ENCODE peak calls at places on chromosomes 4 and X, in eight cellular contexts. One of them, this sample, is unnamed.

GRCh38 chrX:66498672-66499296 is 140.1 kb downstream of the EDA2R start:
- DNase-seq in naive thymus-derived CD4-positive, alpha-beta T cell: no peak
- DNase-seq in CD8-positive, alpha-beta memory T cell: no peak
- DNase-seq in colonic mucosa: no peak
- DNase-seq in GM23248: no peak
- DNase-seq in aorta: no peak
- DNase-seq in CD8-positive, alpha-beta T cell: no peak
- DNase-seq in right cardiac atrium: peak; percentile 10
- DNase-seq in this sample: no peak

GRCh38 chr4:165493359-165493758 is 114.6 kb downstream of the CPE start:
- DNase-seq in naive thymus-derived CD4-positive, alpha-beta T cell: peak; percentile 65
- DNase-seq in CD8-positive, alpha-beta memory T cell: peak; percentile 24
- DNase-seq in colonic mucosa: peak; percentile 64
- DNase-seq in GM23248: peak; percentile 45
- DNase-seq in aorta: peak; percentile 58
- DNase-seq in CD8-positive, alpha-beta T cell: peak; percentile 17
- DNase-seq in right cardiac atrium: peak; percentile 83
- DNase-seq in this sample: peak; percentile 42

GRCh38 chr4:138090145-138090917 is 151.8 kb downstream of the SLC7A11 start:
- DNase-seq in naive thymus-derived CD4-positive, alpha-beta T cell: peak; percentile 24
- DNase-seq in CD8-positive, alpha-beta memory T cell: no peak
- DNase-seq in colonic mucosa: peak; percentile 71
- DNase-seq in GM23248: peak; percentile 74
- DNase-seq in aorta: no peak
- DNase-seq in CD8-positive, alpha-beta T cell: no peak
- DNase-seq in right cardiac atrium: no peak
- DNase-seq in this sample: peak; percentile 67

GRCh38 chr4:98260047-98260578 is 1.1 kb upstream of the RAP1GDS1 start:
- DNase-seq in naive thymus-derived CD4-positive, alpha-beta T cell: peak; percentile 57
- DNase-seq in CD8-positive, alpha-beta memory T cell: peak; percentile 29
- DNase-seq in colonic mucosa: peak; percentile 65
- DNase-seq in GM23248: no peak
- DNase-seq in aorta: peak; percentile 64
- DNase-seq in CD8-positive, alpha-beta T cell: no peak
- DNase-seq in right cardiac atrium: peak; percentile 82
- DNase-seq in this sample: peak; percentile 7

GRCh38 chrX:51747671-51748070 is 4.4 kb downstream of the GSPT2 start:
- DNase-seq in naive thymus-derived CD4-positive, alpha-beta T cell: no peak
- DNase-seq in CD8-positive, alpha-beta memory T cell: no peak
- DNase-seq in colonic mucosa: no peak
- DNase-seq in GM23248: no peak
- DNase-seq in aorta: no peak
- DNase-seq in CD8-positive, alpha-beta T cell: no peak
- DNase-seq in right cardiac atrium: no peak
- DNase-seq in this sample: no peak

GRCh38 chr4:37685211-37685725 is 908 bp downstream of the RELL1 start:
- DNase-seq in naive thymus-derived CD4-positive, alpha-beta T cell: peak; percentile 27
- DNase-seq in CD8-positive, alpha-beta memory T cell: peak; percentile 39
- DNase-seq in colonic mucosa: no peak
- DNase-seq in GM23248: peak; percentile 80
- DNase-seq in aorta: no peak
- DNase-seq in CD8-positive, alpha-beta T cell: no peak
- DNase-seq in right cardiac atrium: no peak
- DNase-seq in this sample: no peak

GRCh38 chr4:2248044-2248780 is 6.3 kb upstream of the HAUS3 start:
- DNase-seq in naive thymus-derived CD4-positive, alpha-beta T cell: peak; percentile 17
- DNase-seq in CD8-positive, alpha-beta memory T cell: no peak
- DNase-seq in colonic mucosa: no peak
- DNase-seq in GM23248: no peak
- DNase-seq in aorta: no peak
- DNase-seq in CD8-positive, alpha-beta T cell: peak; percentile 0
- DNase-seq in right cardiac atrium: peak; percentile 51
- DNase-seq in this sample: no peak

GRCh38 chr4:154164931-154165839 is 326.4 kb downstream of the DCHS2 start:
- DNase-seq in naive thymus-derived CD4-positive, alpha-beta T cell: no peak
- DNase-seq in CD8-positive, alpha-beta memory T cell: no peak
- DNase-seq in colonic mucosa: no peak
- DNase-seq in GM23248: peak; percentile 96
- DNase-seq in aorta: no peak
- DNase-seq in CD8-positive, alpha-beta T cell: no peak
- DNase-seq in right cardiac atrium: no peak
- DNase-seq in this sample: peak; percentile 64

GRCh38 chr4:2787230-2788100 is 5.4 kb upstream of the SH3BP2 start:
- DNase-seq in naive thymus-derived CD4-positive, alpha-beta T cell: peak; percentile 68
- DNase-seq in CD8-positive, alpha-beta memory T cell: no peak
- DNase-seq in colonic mucosa: peak; percentile 26
- DNase-seq in GM23248: no peak
- DNase-seq in aorta: peak; percentile 73
- DNase-seq in CD8-positive, alpha-beta T cell: no peak
- DNase-seq in right cardiac atrium: peak; percentile 79
- DNase-seq in this sample: no peak

GRCh38 chr4:190020790-190021717 is 6.0 kb downstream of the FRG2 start:
- DNase-seq in naive thymus-derived CD4-positive, alpha-beta T cell: no peak
- DNase-seq in CD8-positive, alpha-beta memory T cell: no peak
- DNase-seq in colonic mucosa: peak; percentile 47
- DNase-seq in GM23248: peak; percentile 59
- DNase-seq in aorta: peak; percentile 43
- DNase-seq in CD8-positive, alpha-beta T cell: no peak
- DNase-seq in right cardiac atrium: peak; percentile 56
- DNase-seq in this sample: no peak

GRCh38 chr4:42083816-42084215 is 68.6 kb downstream of the BEND4 start:
- DNase-seq in naive thymus-derived CD4-positive, alpha-beta T cell: no peak
- DNase-seq in CD8-positive, alpha-beta memory T cell: no peak
- DNase-seq in colonic mucosa: no peak
- DNase-seq in GM23248: peak; percentile 37
- DNase-seq in aorta: no peak
- DNase-seq in CD8-positive, alpha-beta T cell: no peak
- DNase-seq in right cardiac atrium: no peak
- DNase-seq in this sample: peak; percentile 20

GRCh38 chr4:92618968-92619367 is 315.2 kb downstream of the GRID2 start:
- DNase-seq in naive thymus-derived CD4-positive, alpha-beta T cell: no peak
- DNase-seq in CD8-positive, alpha-beta memory T cell: no peak
- DNase-seq in colonic mucosa: no peak
- DNase-seq in GM23248: no peak
- DNase-seq in aorta: no peak
- DNase-seq in CD8-positive, alpha-beta T cell: no peak
- DNase-seq in right cardiac atrium: no peak
- DNase-seq in this sample: no peak

GRCh38 chr4:91812319-91812718 is 491.4 kb upstream of the GRID2 start:
- DNase-seq in naive thymus-derived CD4-positive, alpha-beta T cell: no peak
- DNase-seq in CD8-positive, alpha-beta memory T cell: no peak
- DNase-seq in colonic mucosa: no peak
- DNase-seq in GM23248: no peak
- DNase-seq in aorta: no peak
- DNase-seq in CD8-positive, alpha-beta T cell: no peak
- DNase-seq in right cardiac atrium: no peak
- DNase-seq in this sample: no peak

GRCh38 chr4:54229631-54230478 is 762 bp downstream of the PDGFRA start:
- DNase-seq in naive thymus-derived CD4-positive, alpha-beta T cell: no peak
- DNase-seq in CD8-positive, alpha-beta memory T cell: no peak
- DNase-seq in colonic mucosa: no peak
- DNase-seq in GM23248: peak; percentile 79
- DNase-seq in aorta: peak; percentile 64
- DNase-seq in CD8-positive, alpha-beta T cell: no peak
- DNase-seq in right cardiac atrium: peak; percentile 74
- DNase-seq in this sample: no peak

GRCh38 chrX:67613366-67613765 is 69.5 kb downstream of the AR start:
- DNase-seq in naive thymus-derived CD4-positive, alpha-beta T cell: no peak
- DNase-seq in CD8-positive, alpha-beta memory T cell: no peak
- DNase-seq in colonic mucosa: no peak
- DNase-seq in GM23248: no peak
- DNase-seq in aorta: no peak
- DNase-seq in CD8-positive, alpha-beta T cell: no peak
- DNase-seq in right cardiac atrium: no peak
- DNase-seq in this sample: no peak

GRCh38 chr4:23463071-23463470 is 426.8 kb downstream of the PPARGC1A start:
- DNase-seq in naive thymus-derived CD4-positive, alpha-beta T cell: no peak
- DNase-seq in CD8-positive, alpha-beta memory T cell: no peak
- DNase-seq in colonic mucosa: no peak
- DNase-seq in GM23248: no peak
- DNase-seq in aorta: no peak
- DNase-seq in CD8-positive, alpha-beta T cell: no peak
- DNase-seq in right cardiac atrium: no peak
- DNase-seq in this sample: no peak

GRCh38 chr4:15955670-15956069 is 7.3 kb downstream of the FGFBP2 start:
- DNase-seq in naive thymus-derived CD4-positive, alpha-beta T cell: no peak
- DNase-seq in CD8-positive, alpha-beta memory T cell: no peak
- DNase-seq in colonic mucosa: no peak
- DNase-seq in GM23248: peak; percentile 42
- DNase-seq in aorta: no peak
- DNase-seq in CD8-positive, alpha-beta T cell: no peak
- DNase-seq in right cardiac atrium: no peak
- DNase-seq in this sample: no peak

GRCh38 chr4:3257125-3257690 is 8.2 kb downstream of the MSANTD1 start:
- DNase-seq in naive thymus-derived CD4-positive, alpha-beta T cell: peak; percentile 16
- DNase-seq in CD8-positive, alpha-beta memory T cell: no peak
- DNase-seq in colonic mucosa: peak; percentile 40
- DNase-seq in GM23248: no peak
- DNase-seq in aorta: no peak
- DNase-seq in CD8-positive, alpha-beta T cell: no peak
- DNase-seq in right cardiac atrium: no peak
- DNase-seq in this sample: peak; percentile 66

DNA sequence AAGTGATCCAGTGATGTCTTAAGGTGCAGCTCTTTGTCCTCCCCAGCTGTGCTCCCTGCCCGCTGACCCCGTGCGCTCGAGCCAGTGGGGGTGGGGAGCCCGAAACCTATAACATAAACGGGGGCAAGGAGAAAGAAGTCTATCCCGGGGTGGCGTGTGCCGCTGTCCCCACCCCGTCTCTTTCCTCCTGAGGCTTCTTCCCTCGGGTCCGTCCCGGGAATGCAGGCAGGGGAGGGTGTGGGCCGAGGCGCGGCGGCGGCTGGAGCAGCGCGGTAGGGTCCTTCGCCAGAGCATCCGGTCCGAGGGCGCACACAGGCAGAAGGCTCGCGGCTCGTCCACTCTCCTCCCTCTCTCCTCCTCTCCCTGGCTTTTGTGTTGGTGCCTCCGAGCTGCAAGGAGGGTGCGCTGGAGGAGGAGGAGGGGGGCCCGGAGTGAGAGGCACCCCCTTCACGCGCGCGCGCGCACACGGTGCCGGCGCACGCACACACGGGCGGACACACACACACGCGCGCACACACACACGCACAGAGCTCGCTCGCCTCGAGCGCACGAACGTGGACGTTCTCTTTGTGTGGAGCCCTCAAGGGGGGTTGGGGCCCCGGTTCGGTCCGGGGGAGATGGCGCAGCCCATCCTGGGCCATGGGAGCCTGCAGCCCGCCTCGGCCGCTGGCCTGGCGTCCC is at the start of gene RAB33A:
- DNase-seq in naive thymus-derived CD4-positive, alpha-beta T cell: peak; percentile 52
- DNase-seq in CD8-positive, alpha-beta memory T cell: peak; percentile 17
- DNase-seq in colonic mucosa: no peak
- DNase-seq in GM23248: peak; percentile 48
- DNase-seq in aorta: peak; percentile 53
- DNase-seq in CD8-positive, alpha-beta T cell: peak; percentile 16
- DNase-seq in right cardiac atrium: peak; percentile 68
- DNase-seq in this sample: no peak
- H3K27ac ChIP-seq in naive thymus-derived CD4-positive, alpha-beta T cell: peak within 1 kb of the TSS; percentile 74
- H3K27ac ChIP-seq in CD8-positive, alpha-beta memory T cell: peak within 1 kb of the TSS; percentile 69
- H3K27ac ChIP-seq in colonic mucosa: no peak within 1 kb of the TSS
- H3K27ac ChIP-seq in GM23248: peak within 1 kb of the TSS; percentile 99
- H3K27ac ChIP-seq in aorta: no peak within 1 kb of the TSS
- H3K27ac ChIP-seq in CD8-positive, alpha-beta T cell: peak within 1 kb of the TSS; percentile 69
- H3K27ac ChIP-seq in right cardiac atrium: peak within 1 kb of the TSS; percentile 70
- H3K27ac ChIP-seq in this sample: no peak within 1 kb of the TSS

GRCh38 chrX:109856974-109857373 is 123.9 kb upstream of the ACSL4 start:
- DNase-seq in naive thymus-derived CD4-positive, alpha-beta T cell: no peak
- DNase-seq in CD8-positive, alpha-beta memory T cell: no peak
- DNase-seq in colonic mucosa: no peak
- DNase-seq in GM23248: peak; percentile 51
- DNase-seq in aorta: no peak
- DNase-seq in CD8-positive, alpha-beta T cell: no peak
- DNase-seq in right cardiac atrium: no peak
- DNase-seq in this sample: no peak
- H3K4me1 ChIP-seq in naive thymus-derived CD4-positive, alpha-beta T cell: no peaks in the 10 kb centered on the region
- H3K4me1 ChIP-seq in CD8-positive, alpha-beta memory T cell: no peaks in the 10 kb centered on the region
- H3K4me1 ChIP-seq in colonic mucosa: no peaks in the 10 kb centered on the region
- H3K4me1 ChIP-seq in GM23248: peaks cover 25% of the 10 kb centered on the region
- H3K4me1 ChIP-seq in aorta: no peaks in the 10 kb centered on the region
- H3K4me1 ChIP-seq in CD8-positive, alpha-beta T cell: no peaks in the 10 kb centered on the region
- H3K4me1 ChIP-seq in right cardiac atrium: no peaks in the 10 kb centered on the region
- H3K4me1 ChIP-seq in this sample: no peaks in the 10 kb centered on the region

GRCh38 chr4:56051710-56052075 is 102.9 kb downstream of the CEP135 start:
- DNase-seq in naive thymus-derived CD4-positive, alpha-beta T cell: no peak
- DNase-seq in CD8-positive, alpha-beta memory T cell: no peak
- DNase-seq in colonic mucosa: no peak
- DNase-seq in GM23248: no peak
- DNase-seq in aorta: no peak
- DNase-seq in CD8-positive, alpha-beta T cell: no peak
- DNase-seq in right cardiac atrium: no peak
- DNase-seq in this sample: no peak

GRCh38 chr4:56051049-56051709 is 102.4 kb downstream of the CEP135 start:
- DNase-seq in naive thymus-derived CD4-positive, alpha-beta T cell: no peak
- DNase-seq in CD8-positive, alpha-beta memory T cell: no peak
- DNase-seq in colonic mucosa: no peak
- DNase-seq in GM23248: no peak
- DNase-seq in aorta: no peak
- DNase-seq in CD8-positive, alpha-beta T cell: no peak
- DNase-seq in right cardiac atrium: no peak
- DNase-seq in this sample: no peak

GRCh38 chr4:56050584-56050983 is 101.8 kb downstream of the CEP135 start:
- DNase-seq in naive thymus-derived CD4-positive, alpha-beta T cell: no peak
- DNase-seq in CD8-positive, alpha-beta memory T cell: no peak
- DNase-seq in colonic mucosa: no peak
- DNase-seq in GM23248: no peak
- DNase-seq in aorta: no peak
- DNase-seq in CD8-positive, alpha-beta T cell: no peak
- DNase-seq in right cardiac atrium: no peak
- DNase-seq in this sample: no peak

GRCh38 chr4:56049428-56050212 is 100.9 kb downstream of the CEP135 start:
- DNase-seq in naive thymus-derived CD4-positive, alpha-beta T cell: peak; percentile 38
- DNase-seq in CD8-positive, alpha-beta memory T cell: no peak
- DNase-seq in colonic mucosa: peak; percentile 57
- DNase-seq in GM23248: peak; percentile 38
- DNase-seq in aorta: peak; percentile 45
- DNase-seq in CD8-positive, alpha-beta T cell: no peak
- DNase-seq in right cardiac atrium: peak; percentile 63
- DNase-seq in this sample: no peak

GRCh38 chr4:56048621-56049427 is 100.1 kb downstream of the CEP135 start:
- DNase-seq in naive thymus-derived CD4-positive, alpha-beta T cell: peak; percentile 72
- DNase-seq in CD8-positive, alpha-beta memory T cell: no peak
- DNase-seq in colonic mucosa: peak; percentile 73
- DNase-seq in GM23248: peak; percentile 67
- DNase-seq in aorta: peak; percentile 54
- DNase-seq in CD8-positive, alpha-beta T cell: no peak
- DNase-seq in right cardiac atrium: peak; percentile 82
- DNase-seq in this sample: no peak
- H3K27ac ChIP-seq in naive thymus-derived CD4-positive, alpha-beta T cell: no peak overlapping the region
- H3K27ac ChIP-seq in CD8-positive, alpha-beta memory T cell: no peak overlapping the region
- H3K27ac ChIP-seq in colonic mucosa: peak overlapping the region; percentile 53
- H3K27ac ChIP-seq in GM23248: no peak overlapping the region
- H3K27ac ChIP-seq in aorta: no peak overlapping the region
- H3K27ac ChIP-seq in CD8-positive, alpha-beta T cell: no peak overlapping the region
- H3K27ac ChIP-seq in right cardiac atrium: no peak overlapping the region
- H3K27ac ChIP-seq in this sample: no peak overlapping the region

DNA sequence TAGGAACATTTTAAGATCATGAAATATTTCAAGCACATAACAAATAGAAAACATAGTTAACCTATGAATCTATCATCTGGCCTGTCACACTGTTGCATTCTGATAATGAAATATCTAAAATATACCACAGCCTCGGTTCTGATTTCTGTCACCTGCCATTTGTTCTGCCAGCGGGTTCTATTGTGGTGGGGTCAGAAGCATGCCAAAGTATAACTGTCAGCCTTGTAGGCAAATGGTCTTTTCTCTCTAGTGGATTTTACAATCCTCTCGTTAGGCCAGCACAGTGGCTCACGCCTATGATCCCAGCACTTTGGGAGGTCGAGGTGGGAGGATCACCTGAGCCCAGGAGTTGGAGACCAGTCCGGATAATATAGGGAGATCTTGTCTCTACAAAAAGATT is 47.9 kb downstream of the HTRA3 start:
- DNase-seq in naive thymus-derived CD4-positive, alpha-beta T cell: no peak
- DNase-seq in CD8-positive, alpha-beta memory T cell: no peak
- DNase-seq in colonic mucosa: no peak
- DNase-seq in GM23248: no peak
- DNase-seq in aorta: no peak
- DNase-seq in CD8-positive, alpha-beta T cell: no peak
- DNase-seq in right cardiac atrium: no peak
- DNase-seq in this sample: no peak
- H3K4me1 ChIP-seq in naive thymus-derived CD4-positive, alpha-beta T cell: no peaks in the 10 kb centered on the region
- H3K4me1 ChIP-seq in CD8-positive, alpha-beta memory T cell: no peaks in the 10 kb centered on the region
- H3K4me1 ChIP-seq in colonic mucosa: no peaks in the 10 kb centered on the region
- H3K4me1 ChIP-seq in GM23248: peaks cover 7% of the 10 kb centered on the region
- H3K4me1 ChIP-seq in aorta: no peaks in the 10 kb centered on the region
- H3K4me1 ChIP-seq in CD8-positive, alpha-beta T cell: no peaks in the 10 kb centered on the region
- H3K4me1 ChIP-seq in right cardiac atrium: peaks cover 17% of the 10 kb centered on the region
- H3K4me1 ChIP-seq in this sample: peaks cover 14% of the 10 kb centered on the region

This sample was measured in foreskin keratinocyte.